ENCODE peak calls at places on chromosomes 6 and 20, in seven cellular contexts. One of them, this sample, is unnamed. For H3K4me1, the result is how much of the 10 kb centered on the place peaks cover.

GRCh38 chr6:2848851-2849250 is 7.2 kb upstream of the SERPINB1 start:
- DNase-seq in left lung: no peak
- DNase-seq in transverse colon: peak
- DNase-seq in NT2/D1: no peak
- DNase-seq in GM23338: peak
- DNase-seq in kidney: no peak
- DNase-seq in tibial nerve: no peak
- DNase-seq in this sample: no peak

GRCh38 chr6:12570461-12571030 is 146.0 kb upstream of the PHACTR1 start:
- DNase-seq in GM23338: no peak
- DNase-seq in tibial nerve: no peak
- DNase-seq in left lung: no peak
- DNase-seq in transverse colon: no peak
- DNase-seq in kidney: no peak
- DNase-seq in NT2/D1: no peak
- DNase-seq in this sample: no peak

GRCh38 chr20:48651271-48651670 is 176.5 kb downstream of the PREX1 start:
- DNase-seq in transverse colon: no peak
- DNase-seq in kidney: no peak
- DNase-seq in NT2/D1: no peak
- DNase-seq in GM23338: no peak
- DNase-seq in left lung: no peak
- DNase-seq in tibial nerve: no peak
- DNase-seq in this sample: no peak

GRCh38 chr6:166046232-166046631 is 121.4 kb downstream of the TBXT start:
- DNase-seq in transverse colon: no peak
- DNase-seq in GM23338: no peak
- DNase-seq in NT2/D1: peak
- DNase-seq in tibial nerve: no peak
- DNase-seq in kidney: no peak
- DNase-seq in left lung: no peak
- DNase-seq in this sample: no peak

GRCh38 chr6:31971279-31971992 is 502 bp downstream of the DXO start:
- DNase-seq in transverse colon: no peak
- DNase-seq in kidney: peak
- DNase-seq in tibial nerve: no peak
- DNase-seq in NT2/D1: no peak
- DNase-seq in GM23338: no peak
- DNase-seq in left lung: peak
- DNase-seq in this sample: peak

GRCh38 chr20:48198951-48199431 is 413.7 kb upstream of the SULF2 start:
- DNase-seq in kidney: no peak
- DNase-seq in NT2/D1: no peak
- DNase-seq in transverse colon: no peak
- DNase-seq in tibial nerve: no peak
- DNase-seq in GM23338: no peak
- DNase-seq in left lung: no peak
- DNase-seq in this sample: no peak

GRCh38 chr6:133890941-133891813 is 2.3 kb downstream of the TCF21 start:
- DNase-seq in left lung: peak
- DNase-seq in NT2/D1: no peak
- DNase-seq in transverse colon: peak
- DNase-seq in GM23338: peak
- DNase-seq in kidney: peak
- DNase-seq in tibial nerve: no peak
- DNase-seq in this sample: peak

GRCh38 chr6:110878751-110879539 is 4.4 kb downstream of the AMD1 start:
- DNase-seq in tibial nerve: peak
- DNase-seq in transverse colon: peak
- DNase-seq in NT2/D1: no peak
- DNase-seq in kidney: no peak
- DNase-seq in left lung: no peak
- DNase-seq in GM23338: peak
- DNase-seq in this sample: peak

GRCh38 chr6:31004285-31004684 is 6.0 kb upstream of the MUC22 start:
- DNase-seq in tibial nerve: no peak
- DNase-seq in transverse colon: no peak
- DNase-seq in kidney: no peak
- DNase-seq in GM23338: no peak
- DNase-seq in left lung: no peak
- DNase-seq in NT2/D1: no peak
- DNase-seq in this sample: no peak

GRCh38 chr6:56759521-56759920 is 116.8 kb upstream of the DST start:
- DNase-seq in left lung: no peak
- DNase-seq in tibial nerve: no peak
- DNase-seq in NT2/D1: peak
- DNase-seq in kidney: no peak
- DNase-seq in transverse colon: no peak
- DNase-seq in GM23338: peak
- DNase-seq in this sample: peak

GRCh38 chr20:53100476-53100911 is 128.3 kb downstream of the TSHZ2 start:
- DNase-seq in left lung: no peak
- DNase-seq in transverse colon: no peak
- DNase-seq in kidney: no peak
- DNase-seq in GM23338: no peak
- DNase-seq in NT2/D1: no peak
- DNase-seq in tibial nerve: peak
- DNase-seq in this sample: peak

GRCh38 chr6:147430811-147431210 is 77.7 kb upstream of the SAMD5 start:
- DNase-seq in tibial nerve: no peak
- DNase-seq in NT2/D1: no peak
- DNase-seq in kidney: no peak
- DNase-seq in left lung: no peak
- DNase-seq in GM23338: no peak
- DNase-seq in transverse colon: no peak
- DNase-seq in this sample: no peak

GRCh38 chr6:134683783-134684765 is 265.8 kb downstream of the ALDH8A1 start:
- DNase-seq in GM23338: no peak
- DNase-seq in transverse colon: no peak
- DNase-seq in left lung: no peak
- DNase-seq in kidney: no peak
- DNase-seq in tibial nerve: no peak
- DNase-seq in NT2/D1: no peak
- DNase-seq in this sample: no peak

GRCh38 chr6:52760105-52760765 is 3.0 kb downstream of the GSTA2 start:
- DNase-seq in GM23338: no peak
- DNase-seq in NT2/D1: no peak
- DNase-seq in transverse colon: no peak
- DNase-seq in left lung: no peak
- DNase-seq in kidney: no peak
- DNase-seq in tibial nerve: no peak
- DNase-seq in this sample: no peak

GRCh38 chr6:111211411-111212030 is 124.2 kb downstream of the SLC16A10 start:
- DNase-seq in transverse colon: no peak
- DNase-seq in tibial nerve: no peak
- DNase-seq in left lung: no peak
- DNase-seq in NT2/D1: no peak
- DNase-seq in kidney: no peak
- DNase-seq in GM23338: no peak
- DNase-seq in this sample: no peak

GRCh38 chr20:25177890-25178321 is 17.6 kb upstream of the ENTPD6 start:
- DNase-seq in tibial nerve: no peak
- DNase-seq in left lung: no peak
- DNase-seq in NT2/D1: no peak
- DNase-seq in transverse colon: no peak
- DNase-seq in GM23338: no peak
- DNase-seq in kidney: no peak
- DNase-seq in this sample: no peak

GRCh38 chr6:13194852-13195251 is 133.5 kb downstream of the TBC1D7 start:
- DNase-seq in left lung: peak
- DNase-seq in NT2/D1: peak
- DNase-seq in transverse colon: peak
- DNase-seq in tibial nerve: peak
- DNase-seq in GM23338: peak
- DNase-seq in kidney: no peak
- DNase-seq in this sample: peak

GRCh38 chr6:56772737-56773184 is 130.1 kb upstream of the DST start:
- DNase-seq in tibial nerve: peak
- DNase-seq in GM23338: peak
- DNase-seq in kidney: peak
- DNase-seq in left lung: no peak
- DNase-seq in transverse colon: no peak
- DNase-seq in NT2/D1: peak
- DNase-seq in this sample: peak

GRCh38 chr6:148462203-148462602 is 119.6 kb downstream of the SASH1 start:
- DNase-seq in kidney: no peak
- DNase-seq in left lung: no peak
- DNase-seq in NT2/D1: no peak
- DNase-seq in tibial nerve: no peak
- DNase-seq in GM23338: no peak
- DNase-seq in transverse colon: no peak
- DNase-seq in this sample: no peak

GRCh38 chr6:143264291-143264834 is 186.1 kb downstream of the ADAT2 start:
- DNase-seq in transverse colon: no peak
- DNase-seq in tibial nerve: no peak
- DNase-seq in kidney: no peak
- DNase-seq in GM23338: no peak
- DNase-seq in left lung: no peak
- DNase-seq in NT2/D1: no peak
- DNase-seq in this sample: no peak

GRCh38 chr6:144302701-144303351 is 17.7 kb downstream of the UTRN start:
- DNase-seq in left lung: no peak
- DNase-seq in transverse colon: no peak
- DNase-seq in NT2/D1: no peak
- DNase-seq in kidney: no peak
- DNase-seq in GM23338: peak
- DNase-seq in tibial nerve: no peak
- DNase-seq in this sample: no peak

GRCh38 chr6:15319677-15320076 is 73.8 kb downstream of the JARID2 start:
- DNase-seq in transverse colon: no peak
- DNase-seq in tibial nerve: no peak
- DNase-seq in GM23338: no peak
- DNase-seq in NT2/D1: no peak
- DNase-seq in left lung: no peak
- DNase-seq in kidney: no peak
- DNase-seq in this sample: no peak

GRCh38 chr6:15313367-15313766 is 67.5 kb downstream of the JARID2 start:
- DNase-seq in left lung: no peak
- DNase-seq in NT2/D1: no peak
- DNase-seq in kidney: no peak
- DNase-seq in transverse colon: no peak
- DNase-seq in GM23338: no peak
- DNase-seq in tibial nerve: no peak
- DNase-seq in this sample: no peak

GRCh38 chr6:15317934-15318902 is 72.3 kb downstream of the JARID2 start:
- DNase-seq in NT2/D1: no peak
- DNase-seq in transverse colon: no peak
- DNase-seq in kidney: no peak
- DNase-seq in GM23338: no peak
- DNase-seq in left lung: no peak
- DNase-seq in tibial nerve: no peak
- DNase-seq in this sample: peak

GRCh38 chr6:15317251-15317650 is 71.4 kb downstream of the JARID2 start:
- DNase-seq in transverse colon: no peak
- DNase-seq in kidney: no peak
- DNase-seq in tibial nerve: no peak
- DNase-seq in GM23338: no peak
- DNase-seq in left lung: no peak
- DNase-seq in NT2/D1: no peak
- DNase-seq in this sample: no peak

DNA sequence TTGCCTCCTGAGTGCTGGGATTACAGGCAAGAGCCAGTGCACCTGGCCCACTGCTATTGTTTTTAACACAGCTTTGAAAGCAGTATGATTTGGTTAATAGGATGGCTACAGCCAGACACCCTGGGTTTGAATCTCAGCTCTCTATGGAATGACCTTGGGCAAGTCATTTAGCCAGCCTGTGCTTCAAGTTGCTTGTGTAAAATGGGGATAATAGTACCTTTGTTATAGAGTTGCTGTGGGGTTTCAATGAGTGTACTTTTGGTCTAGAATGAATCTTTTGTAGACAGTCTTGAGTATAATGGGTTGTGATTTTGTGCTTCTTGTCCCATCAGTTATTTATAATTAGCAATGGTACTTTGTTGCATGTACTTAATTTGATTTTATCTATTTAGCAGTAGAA is 70.9 kb downstream of the JARID2 start:
- DNase-seq in tibial nerve: no peak
- DNase-seq in left lung: no peak
- DNase-seq in kidney: no peak
- DNase-seq in NT2/D1: no peak
- DNase-seq in transverse colon: no peak
- DNase-seq in GM23338: no peak
- DNase-seq in this sample: no peak
- H3K4me1 ChIP-seq in tibial nerve: under half
- H3K4me1 ChIP-seq in left lung: under half
- H3K4me1 ChIP-seq in kidney: under half
- H3K4me1 ChIP-seq in NT2/D1: under half
- H3K4me1 ChIP-seq in transverse colon: under half
- H3K4me1 ChIP-seq in GM23338: half or more
- H3K4me1 ChIP-seq in this sample: under half

DNA sequence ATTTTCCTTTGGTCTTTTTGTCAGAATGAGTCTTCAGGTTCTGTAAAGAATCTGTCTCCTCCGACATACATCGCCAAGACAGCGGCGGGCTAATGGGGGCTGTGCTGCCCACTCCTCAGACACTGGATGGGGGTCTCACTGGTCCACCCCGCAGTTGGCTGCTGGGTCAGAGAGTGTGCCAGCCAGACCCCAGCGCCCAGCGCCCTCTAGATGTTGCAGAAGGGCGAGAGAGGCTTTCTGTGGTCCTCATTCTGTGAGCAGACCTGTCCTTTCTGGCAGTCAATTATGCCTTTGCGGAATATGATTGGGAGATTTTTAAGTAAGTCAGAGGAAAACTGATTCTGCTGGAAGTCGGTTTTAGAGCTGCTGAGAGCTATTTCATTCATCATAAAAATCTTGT is 7.8 kb upstream of the CCR6 start:
- DNase-seq in GM23338: peak
- DNase-seq in tibial nerve: no peak
- DNase-seq in NT2/D1: no peak
- DNase-seq in kidney: no peak
- DNase-seq in transverse colon: no peak
- DNase-seq in left lung: no peak
- DNase-seq in this sample: no peak
- H3K4me1 ChIP-seq in GM23338: under half
- H3K4me1 ChIP-seq in tibial nerve: under half
- H3K4me1 ChIP-seq in NT2/D1: under half
- H3K4me1 ChIP-seq in kidney: under half
- H3K4me1 ChIP-seq in transverse colon: under half
- H3K4me1 ChIP-seq in left lung: under half
- H3K4me1 ChIP-seq in this sample: under half

GRCh38 chr6:106628658-106629102 is 618 bp downstream of the RTN4IP1 start:
- DNase-seq in tibial nerve: no peak
- DNase-seq in NT2/D1: no peak
- DNase-seq in left lung: no peak
- DNase-seq in kidney: no peak
- DNase-seq in transverse colon: no peak
- DNase-seq in GM23338: no peak
- DNase-seq in this sample: peak
- H3K4me1 ChIP-seq in tibial nerve: under half
- H3K4me1 ChIP-seq in NT2/D1: under half
- H3K4me1 ChIP-seq in left lung: under half
- H3K4me1 ChIP-seq in kidney: under half
- H3K4me1 ChIP-seq in transverse colon: under half
- H3K4me1 ChIP-seq in GM23338: under half
- H3K4me1 ChIP-seq in this sample: under half

DNA sequence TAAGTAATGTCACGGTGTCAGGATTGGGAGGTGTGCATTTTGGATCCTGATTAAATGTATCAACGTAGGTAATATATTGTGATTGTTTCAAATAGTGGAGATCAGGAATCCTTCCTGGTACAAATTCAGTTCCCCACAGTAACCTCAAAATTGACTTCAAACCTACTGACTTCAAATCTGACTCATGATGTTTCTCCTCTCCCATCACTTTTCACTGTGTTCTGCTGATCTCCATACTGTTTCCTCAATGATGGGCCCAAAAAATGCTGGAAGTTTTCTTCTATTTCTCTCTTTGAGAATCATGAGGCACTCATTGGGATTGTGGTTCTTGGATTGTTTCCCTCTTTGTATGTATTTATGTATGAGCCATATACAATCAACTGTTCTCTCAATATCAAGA is 35.9 kb downstream of the LAMA2 start:
- DNase-seq in tibial nerve: no peak
- DNase-seq in kidney: no peak
- DNase-seq in transverse colon: no peak
- DNase-seq in NT2/D1: no peak
- DNase-seq in GM23338: no peak
- DNase-seq in left lung: no peak
- DNase-seq in this sample: no peak
- H3K4me1 ChIP-seq in tibial nerve: under half
- H3K4me1 ChIP-seq in kidney: under half
- H3K4me1 ChIP-seq in transverse colon: under half
- H3K4me1 ChIP-seq in NT2/D1: under half
- H3K4me1 ChIP-seq in GM23338: under half
- H3K4me1 ChIP-seq in left lung: under half
- H3K4me1 ChIP-seq in this sample: under half

This sample was measured in neural progenitor cell.